ENCODE peak calls at places on chromosome 4, in ten cellular contexts. J is CD4-positive, alpha-beta T cell; X is left cardiac atrium; P is left ventricle myocardium inferior; G is activated naive CD4-positive, alpha-beta T cell treated with anti-CD3 and anti-CD28 coated beads for 36 hours; B is activated gamma-delta T cell treated with anti-CD3 and anti-CD28 coated beads, Interleukin-2, amount 50 U/mL, for 16 hours; N is posterior vena cava; H is SW480; S is GOT3; F is Caki2. T is an unnamed sample.

GRCh38 chr4:52546449-52546848 is 112.7 kb downstream of the USP46 start:
- DNase-seq in J (no peak), X (no peak), P (no peak), G (no peak), B (no peak), N (no peak), H (no peak), S (no peak), F (no peak), T (peak)

GRCh38 chr4:47278631-47279030 is 184.9 kb downstream of the COMMD8 start:
- DNase-seq in J (no peak), X (no peak), P (no peak), G (no peak), B (no peak), N (no peak), H (no peak), S (no peak), F (no peak), T (no peak)

GRCh38 chr4:38715076-38715475 is 51.1 kb downstream of the KLF3 start:
- DNase-seq in J (no peak), X (no peak), P (no peak), G (no peak), B (no peak), N (no peak), H (no peak), S (no peak), F (no peak), T (no peak)

GRCh38 chr4:157888281-157888680 is 284.5 kb downstream of the GASK1B start:
- DNase-seq in J (no peak), X (no peak), P (no peak), G (no peak), B (no peak), N (no peak), H (no peak), S (no peak), F (no peak), T (no peak)

GRCh38 chr4:159368320-159368719 is 265.4 kb downstream of the RAPGEF2 start:
- DNase-seq in J (no peak), X (no peak), P (no peak), G (no peak), B (no peak), N (no peak), H (no peak), S (no peak), F (no peak), T (no peak)

GRCh38 chr4:107825072-107825789 is 499 bp downstream of the SGMS2 start:
- DNase-seq in J (no peak), X (peak), P (no peak), G (peak), B (no peak), N (no peak), H (peak), S (no peak), F (peak), T (peak)

GRCh38 chr4:8705161-8706145 is 112.9 kb downstream of the CPZ start:
- DNase-seq in J (no peak), X (no peak), P (peak), G (no peak), B (no peak), N (peak), H (no peak), S (no peak), F (no peak), T (no peak)

GRCh38 chr4:48546336-48546735 is 56.3 kb downstream of the ZAR1 start:
- DNase-seq in J (peak), X (no peak), P (no peak), G (peak), B (no peak), N (no peak), H (peak), S (no peak), F (no peak), T (peak)

GRCh38 chr4:48635310-48635709 is 144.8 kb downstream of the FRYL start:
- DNase-seq in J (no peak), X (no peak), P (no peak), G (peak), B (no peak), N (no peak), H (peak), S (no peak), F (peak), T (no peak)

GRCh38 chr4:19880205-19880604 is 371.5 kb upstream of the SLIT2 start:
- DNase-seq in J (no peak), X (peak), P (no peak), G (no peak), B (no peak), N (no peak), H (no peak), S (no peak), F (no peak), T (no peak)

GRCh38 chr4:127364397-127364796 is 268.4 kb upstream of the INTU start:
- DNase-seq in J (no peak), X (no peak), P (no peak), G (no peak), B (no peak), N (no peak), H (no peak), S (no peak), F (no peak), T (no peak)

GRCh38 chr4:184849184-184849583 is 23.4 kb upstream of the ACSL1 start:
- DNase-seq in J (no peak), X (no peak), P (no peak), G (peak), B (no peak), N (no peak), H (no peak), S (no peak), F (no peak), T (no peak)

GRCh38 chr4:3808597-3808996 is 42.4 kb downstream of the ADRA2C start:
- DNase-seq in J (no peak), X (no peak), P (no peak), G (no peak), B (no peak), N (peak), H (no peak), S (no peak), F (no peak), T (no peak)

GRCh38 chr4:112509243-112510190 is 6.5 kb downstream of the NEUROG2 start:
- DNase-seq in J (no peak), X (no peak), P (no peak), G (peak), B (no peak), N (no peak), H (no peak), S (no peak), F (peak), T (no peak)

GRCh38 chr4:15130441-15130840 is 128.2 kb downstream of the CPEB2 start:
- DNase-seq in J (no peak), X (no peak), P (no peak), G (no peak), B (no peak), N (no peak), H (no peak), S (no peak), F (no peak), T (no peak)

GRCh38 chr4:154779362-154779947 is 1.6 kb upstream of the RBM46 start:
- DNase-seq in J (no peak), X (no peak), P (no peak), G (no peak), B (no peak), N (no peak), H (peak), S (no peak), F (peak), T (no peak)

GRCh38 chr4:86031927-86032326 is 327.9 kb downstream of the MAPK10 start:
- DNase-seq in J (no peak), X (no peak), P (no peak), G (no peak), B (no peak), N (no peak), H (no peak), S (no peak), F (no peak), T (no peak)

GRCh38 chr4:102819588-102820365 is 7.6 kb downstream of the UBE2D3 start:
- DNase-seq in J (no peak), X (no peak), P (no peak), G (no peak), B (no peak), N (no peak), H (no peak), S (no peak), F (no peak), T (no peak)

GRCh38 chr4:128241425-128241913 is 46.1 kb downstream of the PGRMC2 start:
- DNase-seq in J (no peak), X (no peak), P (no peak), G (no peak), B (no peak), N (no peak), H (no peak), S (peak), F (peak), T (no peak)

GRCh38 chr4:41212221-41213203 is 1.8 kb downstream of the APBB2 start:
- DNase-seq in J (no peak), X (no peak), P (no peak), G (peak), B (no peak), N (no peak), H (peak), S (no peak), F (peak), T (peak)

GRCh38 chr4:88953400-88953799 is 103.6 kb downstream of the FAM13A start:
- DNase-seq in J (no peak), X (no peak), P (no peak), G (no peak), B (no peak), N (no peak), H (no peak), S (no peak), F (no peak), T (no peak)

GRCh38 chr4:10033191-10033881 is 12.0 kb upstream of the SLC2A9 start:
- DNase-seq in J (no peak), X (peak), P (peak), G (no peak), B (no peak), N (peak), H (peak), S (no peak), F (no peak), T (no peak)

GRCh38 chr4:84493092-84493850 is 5.8 kb downstream of the NKX6-1 start:
- DNase-seq in J (no peak), X (peak), P (no peak), G (peak), B (no peak), N (peak), H (peak), S (no peak), F (no peak), T (peak)

GRCh38 chr4:72312032-72312650 is 256.9 kb downstream of the ADAMTS3 start:
- DNase-seq in J (no peak), X (peak), P (peak), G (no peak), B (no peak), N (peak), H (no peak), S (peak), F (no peak), T (peak)

GRCh38 chr4:10259976-10260375 is 143.4 kb upstream of the WDR1 start:
- DNase-seq in J (no peak), X (no peak), P (no peak), G (no peak), B (no peak), N (no peak), H (no peak), S (no peak), F (no peak), T (no peak)

GRCh38 chr4:53500552-53500951 is 90.7 kb downstream of the LNX1 start:
- DNase-seq in J (no peak), X (no peak), P (no peak), G (no peak), B (no peak), N (no peak), H (no peak), S (no peak), F (no peak), T (no peak)

GRCh38 chr4:82797591-82798081 is 960 bp downstream of the SCD5 start:
- DNase-seq in J (no peak), X (peak), P (peak), G (peak), B (no peak), N (peak), H (peak), S (no peak), F (no peak), T (peak)

GRCh38 chr4:100876546-100876945 is 358.7 kb upstream of the EMCN start:
- DNase-seq in J (no peak), X (no peak), P (no peak), G (no peak), B (no peak), N (no peak), H (no peak), S (no peak), F (no peak), T (no peak)

GRCh38 chr4:122758033-122758432 is 25.5 kb downstream of the BBS12 start:
- DNase-seq in J (no peak), X (no peak), P (no peak), G (no peak), B (no peak), N (no peak), H (peak), S (no peak), F (peak), T (no peak)

GRCh38 chr4:155703486-155704227 is 37.0 kb downstream of the GUCY1A1 start:
- DNase-seq in J (no peak), X (no peak), P (no peak), G (no peak), B (no peak), N (no peak), H (peak), S (no peak), F (peak), T (no peak)

GRCh38 chr4:37675587-37676290 is 10.4 kb downstream of the RELL1 start:
- DNase-seq in J (no peak), X (no peak), P (no peak), G (peak), B (no peak), N (no peak), H (no peak), S (no peak), F (peak), T (no peak)

GRCh38 chr4:8205749-8206611 is 6.9 kb downstream of the SH3TC1 start:
- DNase-seq in J (no peak), X (no peak), P (no peak), G (no peak), B (no peak), N (no peak), H (peak), S (no peak), F (no peak), T (no peak)

GRCh38 chr4:111464251-111465045 is 680.8 kb upstream of the FAM241A start:
- DNase-seq in J (no peak), X (no peak), P (no peak), G (no peak), B (no peak), N (no peak), H (no peak), S (no peak), F (no peak), T (no peak)

GRCh38 chr4:43296946-43297528 is 404.5 kb downstream of the GRXCR1 start:
- DNase-seq in J (no peak), X (no peak), P (no peak), G (no peak), B (no peak), N (no peak), H (no peak), S (no peak), F (no peak), T (no peak)

GRCh38 chr4:39319678-39320077 is 46.5 kb downstream of the RFC1 start:
- DNase-seq in J (no peak), X (no peak), P (no peak), G (no peak), B (no peak), N (no peak), H (peak), S (no peak), F (peak), T (no peak)

GRCh38 chr4:10623241-10623640 is 61.3 kb downstream of the CLNK start:
- DNase-seq in J (no peak), X (no peak), P (no peak), G (no peak), B (no peak), N (no peak), H (no peak), S (no peak), F (no peak), T (no peak)

T was measured in testis.